ENCODE peak calls at places on chromosome 20, in eight cellular contexts. X, C, B, L, S, V, F and A are unnamed samples.

GRCh38 chr20:32970115-32970972 is 33.9 kb downstream of the SUN5 start:
- DNase-seq in X (peak), C (no peak), B (no peak), L (no peak), S (no peak), V (no peak), F (no peak), A (no peak)

GRCh38 chr20:51193066-51193772 is 170.3 kb upstream of the KCNG1 start:
- DNase-seq in X (no peak), C (no peak), B (no peak), L (peak), S (no peak), V (no peak), F (no peak), A (peak)

GRCh38 chr20:6492396-6493055 is 275.0 kb upstream of the BMP2 start:
- DNase-seq in X (no peak), C (no peak), B (no peak), L (no peak), S (no peak), V (no peak), F (no peak), A (no peak)

GRCh38 chr20:22729180-22729579 is 144.8 kb upstream of the FOXA2 start:
- DNase-seq in X (no peak), C (no peak), B (no peak), L (no peak), S (no peak), V (no peak), F (no peak), A (peak)

GRCh38 chr20:63015665-63016361 is 9.0 kb upstream of the BHLHE23 start:
- DNase-seq in X (no peak), C (no peak), B (no peak), L (no peak), S (peak), V (peak), F (no peak), A (no peak)

GRCh38 chr20:4052139-4052480 is 36.8 kb upstream of the RNF24 start:
- DNase-seq in X (no peak), C (no peak), B (no peak), L (no peak), S (no peak), V (no peak), F (no peak), A (no peak)

GRCh38 chr20:2140561-2140960 is 38.9 kb downstream of the STK35 start:
- DNase-seq in X (no peak), C (no peak), B (no peak), L (peak), S (peak), V (no peak), F (no peak), A (peak)

GRCh38 chr20:63064310-63064709 is 57.5 kb upstream of the BHLHE23 start:
- DNase-seq in X (peak), C (peak), B (no peak), L (no peak), S (peak), V (peak), F (no peak), A (no peak)

GRCh38 chr20:37223053-37223452 is 38.6 kb downstream of the GHRH start:
- DNase-seq in X (no peak), C (no peak), B (no peak), L (peak), S (no peak), V (no peak), F (no peak), A (peak)

GRCh38 chr20:63969851-63970713 is at the start of gene ZNF512B:
- DNase-seq in X (no peak), C (no peak), B (peak), L (peak), S (peak), V (peak), F (peak), A (peak)

GRCh38 chr20:57619053-57619831 is 984 bp downstream of the ZBP1 start:
- DNase-seq in X (no peak), C (no peak), B (peak), L (no peak), S (peak), V (peak), F (no peak), A (no peak)

GRCh38 chr20:48262396-48262795 is 477.1 kb upstream of the SULF2 start:
- DNase-seq in X (no peak), C (no peak), B (no peak), L (no peak), S (no peak), V (no peak), F (no peak), A (no peak)

GRCh38 chr20:37880726-37881591 is 22.0 kb upstream of the VSTM2L start:
- DNase-seq in X (no peak), C (no peak), B (no peak), L (no peak), S (peak), V (no peak), F (no peak), A (no peak)

GRCh38 chr20:57849126-57849867 is 139.5 kb upstream of the PMEPA1 start:
- DNase-seq in X (no peak), C (peak), B (no peak), L (peak), S (no peak), V (no peak), F (no peak), A (peak)

GRCh38 chr20:53914091-53914860 is 156.1 kb downstream of the BCAS1 start:
- DNase-seq in X (no peak), C (no peak), B (no peak), L (peak), S (no peak), V (no peak), F (no peak), A (peak)

GRCh38 chr20:32846852-32847251 is 11.9 kb upstream of the EFCAB8 start:
- DNase-seq in X (no peak), C (no peak), B (no peak), L (no peak), S (no peak), V (no peak), F (no peak), A (no peak)

GRCh38 chr20:14223806-14224205 is 113.6 kb downstream of the FLRT3 start:
- DNase-seq in X (no peak), C (no peak), B (no peak), L (no peak), S (no peak), V (no peak), F (no peak), A (no peak)

GRCh38 chr20:24768977-24769675 is 179.9 kb upstream of the CST7 start:
- DNase-seq in X (peak), C (peak), B (no peak), L (no peak), S (no peak), V (no peak), F (no peak), A (no peak)

GRCh38 chr20:58219342-58219700 is 9.1 kb downstream of the ANKRD60 start:
- DNase-seq in X (no peak), C (no peak), B (no peak), L (peak), S (no peak), V (no peak), F (no peak), A (peak)

GRCh38 chr20:36728986-36729385 is 16.9 kb downstream of the NDRG3 start:
- DNase-seq in X (no peak), C (no peak), B (no peak), L (no peak), S (no peak), V (no peak), F (no peak), A (peak)

GRCh38 chr20:1702288-1702687 is 44.7 kb upstream of the SIRPG start:
- DNase-seq in X (no peak), C (no peak), B (no peak), L (peak), S (no peak), V (no peak), F (no peak), A (no peak)